ENCODE peak calls at places on chromosomes 6 and 20, in eight cellular contexts. F is cardiac muscle cell; K is upper lobe of right lung; V is adrenal gland; T is CD4-positive, alpha-beta memory T cell; B is psoas muscle; L is Peyer's patch; O is heart left ventricle. A is an unnamed sample.

GRCh38 chr6:106820412-106820852 is 154.1 kb downstream of the CD24 start:
- DNase-seq in F (no peak), K (no peak), V (no peak), T (no peak), B (no peak), L (no peak), O (no peak), A (no peak)

GRCh38 chr6:21149460-21149859 is 444.1 kb upstream of the SOX4 start:
- DNase-seq in F (no peak), K (no peak), V (no peak), T (no peak), B (no peak), L (no peak), O (no peak), A (no peak)

GRCh38 chr6:137852811-137853210 is 14.2 kb upstream of the TNFAIP3 start:
- DNase-seq in F (no peak), K (no peak), V (no peak), T (no peak), B (no peak), L (no peak), O (no peak), A (no peak)

GRCh38 chr6:46756469-46757205 is 9.9 kb downstream of the ANKRD66 start:
- DNase-seq in F (peak; percentile 62), K (no peak), V (no peak), T (no peak), B (no peak), L (no peak), O (no peak), A (no peak)

GRCh38 chr6:16747232-16748027 is 13.8 kb downstream of the ATXN1 start:
- DNase-seq in F (no peak), K (no peak), V (no peak), T (no peak), B (no peak), L (no peak), O (no peak), A (peak; percentile 73)

GRCh38 chr20:48791014-48791413 is 36.8 kb downstream of the PREX1 start:
- DNase-seq in F (no peak), K (no peak), V (no peak), T (no peak), B (no peak), L (no peak), O (no peak), A (peak; percentile 5)

GRCh38 chr6:73523434-73524123 is 2.7 kb upstream of the EEF1A1 start:
- DNase-seq in F (no peak), K (peak; percentile 88), V (peak; percentile 68), T (peak; percentile 79), B (peak; percentile 41), L (peak; percentile 91), O (peak; percentile 65), A (peak; percentile 88)

GRCh38 chr6:25192562-25192961 is 86.6 kb upstream of the CARMIL1 start:
- DNase-seq in F (no peak), K (no peak), V (peak; percentile 79), T (no peak), B (no peak), L (no peak), O (no peak), A (no peak)

GRCh38 chr20:47501117-47501482 is 587 bp upstream of the NCOA3 start:
- DNase-seq in F (no peak), K (no peak), V (no peak), T (no peak), B (no peak), L (no peak), O (no peak), A (no peak)

GRCh38 chr6:42599558-42599957 is 35.7 kb downstream of the UBR2 start:
- DNase-seq in F (no peak), K (no peak), V (no peak), T (no peak), B (no peak), L (no peak), O (no peak), A (no peak)

GRCh38 chr20:49562341-49563014 is 5.5 kb downstream of the PTGIS start:
- DNase-seq in F (no peak), K (no peak), V (peak; percentile 82), T (no peak), B (peak; percentile 87), L (peak; percentile 59), O (peak; percentile 86), A (no peak)

DNA sequence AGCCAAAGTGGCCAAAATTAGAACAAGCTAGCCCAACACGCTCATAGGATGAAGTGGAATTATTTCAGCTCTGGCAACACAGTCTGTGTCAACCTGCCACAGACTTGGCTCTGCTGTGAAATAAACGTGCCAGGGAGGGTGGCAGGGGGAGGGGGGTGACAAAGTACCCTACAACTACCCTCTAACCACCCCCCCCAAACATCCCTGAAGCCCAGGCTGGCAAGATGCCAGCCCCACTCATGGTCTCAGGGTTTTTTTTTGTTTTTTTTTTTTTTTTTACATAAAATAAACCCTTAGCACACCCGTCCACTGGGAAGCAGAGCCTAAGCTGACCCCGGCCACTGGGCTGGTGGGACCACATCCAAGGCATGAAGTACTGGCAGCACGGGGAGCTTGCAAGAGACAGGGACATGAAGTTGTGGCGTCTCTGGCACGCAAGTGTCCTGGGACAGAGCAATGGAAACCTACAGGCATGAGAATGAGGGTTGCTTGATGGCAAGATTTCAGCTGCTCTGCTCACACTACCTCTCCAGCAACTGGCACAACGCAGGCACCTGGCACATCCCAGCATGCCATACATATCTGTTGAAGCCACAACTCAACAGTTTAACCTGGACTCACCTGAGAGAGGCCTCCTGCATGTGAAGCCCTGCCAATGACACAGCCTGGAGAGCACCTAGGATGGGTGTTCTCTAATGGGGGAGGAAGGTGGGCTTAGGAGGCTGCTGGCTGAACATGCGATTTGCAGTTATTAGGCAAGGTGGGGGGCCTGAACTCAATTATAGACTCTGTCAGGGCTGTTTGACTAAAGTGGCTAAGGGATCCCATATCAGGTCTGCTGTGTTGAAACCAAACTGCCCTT is 76.4 kb downstream of the TRAM2 start:
- DNase-seq in F (no peak), K (no peak), V (no peak), T (no peak), B (no peak), L (no peak), O (no peak), A (no peak)
- H3K4me1 ChIP-seq in F (peaks cover 8% of the 10 kb centered on the region), K (peaks cover 20% of the 10 kb centered on the region), V (peaks cover 5% of the 10 kb centered on the region), T (no peaks in the 10 kb centered on the region), B (peaks cover 50% of the 10 kb centered on the region), L (peaks cover 8% of the 10 kb centered on the region), O (peaks cover 80% of the 10 kb centered on the region), A (no peaks in the 10 kb centered on the region)

GRCh38 chr6:168576388-168576787 is 135.4 kb downstream of the SMOC2 start:
- DNase-seq in F (no peak), K (no peak), V (no peak), T (no peak), B (no peak), L (no peak), O (no peak), A (no peak)
- H3K9me3 ChIP-seq in F (no peaks in the 10 kb centered on the region), K (no peaks in the 10 kb centered on the region), V (no peaks in the 10 kb centered on the region), T (no peaks in the 10 kb centered on the region), B (no peaks in the 10 kb centered on the region), L (no peaks in the 10 kb centered on the region), O (no peaks in the 10 kb centered on the region), A (no peaks in the 10 kb centered on the region)

GRCh38 chr6:1618305-1619105 is 8.8 kb downstream of the FOXC1 start:
- DNase-seq in F (no peak), K (no peak), V (no peak), T (no peak), B (no peak), L (no peak), O (no peak), A (no peak)

GRCh38 chr6:1615651-1616420 is 6.1 kb downstream of the FOXC1 start:
- DNase-seq in F (no peak), K (no peak), V (no peak), T (no peak), B (no peak), L (no peak), O (no peak), A (no peak)

GRCh38 chr6:1616556-1617463 is 7.1 kb downstream of the FOXC1 start:
- DNase-seq in F (no peak), K (no peak), V (no peak), T (no peak), B (no peak), L (peak; percentile 34), O (no peak), A (no peak)

GRCh38 chr6:1619106-1619665 is 9.5 kb downstream of the FOXC1 start:
- DNase-seq in F (no peak), K (no peak), V (no peak), T (no peak), B (no peak), L (no peak), O (no peak), A (no peak)

GRCh38 chr6:1617466-1618304 is 8.0 kb downstream of the FOXC1 start:
- DNase-seq in F (no peak), K (no peak), V (no peak), T (no peak), B (no peak), L (peak; percentile 21), O (no peak), A (no peak)
- H3K27me3 ChIP-seq in F (peaks cover 100% of the 10 kb centered on the region), K (peaks cover 93% of the 10 kb centered on the region), V (peaks cover 20% of the 10 kb centered on the region), T (peaks cover 20% of the 10 kb centered on the region), B (peaks cover 34% of the 10 kb centered on the region), L (peaks cover 7% of the 10 kb centered on the region), O (peaks cover 13% of the 10 kb centered on the region), A (peaks cover 11% of the 10 kb centered on the region)

GRCh38 chr20:36873498-36874189 is 2.3 kb upstream of the TLDC2 start:
- DNase-seq in F (no peak), K (no peak), V (no peak), T (no peak), B (no peak), L (no peak), O (no peak), A (peak; percentile 93)

GRCh38 chr20:36876473-36876833 is 515 bp downstream of the TLDC2 start:
- DNase-seq in F (no peak), K (no peak), V (no peak), T (no peak), B (no peak), L (no peak), O (no peak), A (no peak)

GRCh38 chr20:36875702-36876472 is at the start of gene TLDC2:
- DNase-seq in F (no peak), K (no peak), V (no peak), T (no peak), B (no peak), L (peak; percentile 91), O (no peak), A (peak; percentile 97)

GRCh38 chr20:36872857-36873256 is 3.1 kb upstream of the TLDC2 start:
- DNase-seq in F (no peak), K (no peak), V (no peak), T (no peak), B (no peak), L (no peak), O (no peak), A (no peak)

DNA sequence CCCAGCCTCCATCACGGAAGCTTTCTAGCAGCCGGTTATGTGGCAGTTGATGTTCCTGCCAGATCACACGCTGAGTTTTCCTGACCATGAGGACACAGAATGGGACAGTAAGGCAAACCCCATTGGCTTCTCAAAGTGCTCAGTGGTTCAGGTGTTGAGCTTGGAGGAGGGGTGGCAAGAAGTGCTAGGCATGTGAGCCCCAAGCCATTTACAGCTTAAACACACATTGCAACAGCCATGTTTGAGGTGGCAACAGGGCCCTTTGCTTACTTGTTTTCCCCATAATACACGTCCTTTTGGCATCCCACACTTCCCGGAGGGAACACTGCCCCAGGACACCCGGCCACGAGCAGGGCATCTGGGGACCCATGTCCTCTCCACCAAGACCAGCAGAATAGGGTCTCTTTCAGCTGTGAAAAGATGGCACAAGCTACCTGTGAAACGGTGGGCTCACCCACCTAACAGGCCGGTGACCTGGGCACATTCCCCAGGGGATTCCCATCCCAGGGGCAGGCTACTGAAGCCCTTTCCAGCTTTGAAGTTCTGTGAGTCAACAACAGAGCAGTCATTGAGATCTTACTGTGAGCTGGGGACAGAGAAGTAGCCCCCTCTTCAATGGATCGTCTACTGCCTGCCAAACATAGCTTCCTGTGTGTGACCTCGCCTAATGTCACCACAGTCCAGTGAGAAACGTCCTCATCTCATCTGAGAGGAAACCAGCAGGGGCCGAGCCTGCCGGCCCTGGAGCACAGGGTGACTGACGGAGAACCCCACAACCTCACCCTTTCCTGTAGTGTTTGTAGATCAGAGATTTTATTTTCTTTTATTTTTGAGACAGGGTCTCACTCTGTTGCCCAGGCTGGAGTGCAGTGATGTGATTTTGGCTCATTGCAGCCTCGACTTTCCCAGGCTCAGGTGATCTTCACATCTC is 4.0 kb upstream of the TLDC2 start:
- DNase-seq in F (peak; percentile 21), K (no peak), V (no peak), T (no peak), B (no peak), L (no peak), O (no peak), A (no peak)
- H3K4me1 ChIP-seq in F (no peaks in the 10 kb centered on the region), K (no peaks in the 10 kb centered on the region), V (peaks cover 2% of the 10 kb centered on the region), T (no peaks in the 10 kb centered on the region), B (no peaks in the 10 kb centered on the region), L (no peaks in the 10 kb centered on the region), O (peaks cover 11% of the 10 kb centered on the region), A (no peaks in the 10 kb centered on the region)